ENCODE peak calls at places on chromosomes 7 and 10, in eight cellular contexts. L is fibroblast of lung, D is OCI-LY7, J is A549, M is MM.1S, N is IMR-90, W is mesenchymal stem cell, O is PC-9. A is an unnamed sample.

GRCh38 chr10:132549416-132549815 is 11.8 kb downstream of the INPP5A start:
- DNase-seq in J (no peak), N (no peak), O (no peak), D (no peak), L (no peak), W (no peak), M (no peak), A (no peak)

GRCh38 chr10:1754506-1755177 is 17.3 kb upstream of the ADARB2 start:
- DNase-seq in D (no peak), W (no peak), J (no peak), O (no peak), L (no peak), N (no peak), M (no peak), A (no peak)

GRCh38 chr10:132961-133898 is 2.0 kb upstream of the ZMYND11 start:
- DNase-seq in N (peak; percentile 74), O (no peak), L (peak; percentile 55), W (peak; percentile 59), D (no peak), M (no peak), J (no peak), A (peak; percentile 89)

GRCh38 chr10:50554995-50555568 is 68.7 kb downstream of the SGMS1 start:
- DNase-seq in N (peak; percentile 67), J (no peak), O (no peak), W (no peak), M (peak; percentile 19), D (peak; percentile 42), L (peak; percentile 57), A (peak; percentile 55)

GRCh38 chr7:67918158-67918557 is 921.5 kb downstream of the TYW1 start:
- DNase-seq in M (peak; percentile 33), L (no peak), N (no peak), O (no peak), W (no peak), D (peak; percentile 85), J (peak; percentile 26), A (no peak)

GRCh38 chr10:98259606-98260319 is 8.2 kb downstream of the LOXL4 start:
- DNase-seq in L (peak; percentile 24), N (peak; percentile 36), M (no peak), W (peak; percentile 61), D (no peak), J (no peak), O (no peak), A (no peak)

GRCh38 chr7:75928600-75928939 is 13.6 kb downstream of the POR start:
- DNase-seq in M (no peak), O (no peak), N (no peak), J (no peak), W (no peak), L (no peak), D (no peak), A (no peak)

GRCh38 chr10:60197206-60197605 is 192.5 kb downstream of the ANK3 start:
- DNase-seq in O (no peak), N (no peak), L (no peak), W (no peak), J (no peak), D (no peak), M (no peak), A (no peak)

GRCh38 chr10:30963994-30964930 is 67.4 kb downstream of the ZNF438 start:
- DNase-seq in M (no peak), O (no peak), W (no peak), N (no peak), J (no peak), L (no peak), D (no peak), A (no peak)
- H3K4me2 ChIP-seq in M (no peak overlapping the region), O (no peak overlapping the region), W (no peak overlapping the region), N (no peak overlapping the region), J (no peak overlapping the region), L (no peak overlapping the region), D (no peak overlapping the region), A (no peak overlapping the region)

DNA sequence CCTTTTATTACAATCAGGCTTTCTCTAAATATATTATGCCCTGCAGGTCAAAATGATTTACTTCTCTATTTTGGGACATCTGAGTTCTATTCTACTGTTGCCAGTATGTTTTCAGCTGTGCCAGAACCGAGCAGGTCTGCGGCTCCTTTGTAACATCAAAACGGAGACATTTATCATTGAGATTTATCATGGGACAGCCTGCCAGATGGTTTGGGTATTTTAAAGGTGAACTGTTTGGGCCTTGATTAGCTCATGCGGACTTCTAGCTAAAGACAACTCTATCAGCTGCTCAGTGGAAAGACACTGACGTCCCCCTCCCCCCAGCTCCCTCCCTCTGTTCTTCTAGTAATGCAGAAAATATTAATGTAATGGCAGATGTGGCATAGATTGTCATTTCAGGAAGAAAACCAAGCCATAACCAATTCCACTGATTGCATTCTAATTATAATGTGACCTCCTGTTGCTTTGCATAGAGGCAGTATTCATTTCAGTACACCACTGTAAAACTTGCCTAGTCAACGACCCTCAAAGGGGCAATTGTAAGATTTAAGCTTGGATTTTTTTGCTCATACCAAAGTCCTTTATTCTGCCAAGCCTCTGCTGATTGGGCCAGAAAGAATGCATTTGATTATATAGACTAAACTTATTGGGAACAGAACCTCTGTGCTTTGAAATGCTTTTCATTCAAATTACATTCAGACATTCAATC is 966.7 kb downstream of the LRMDA start:
- DNase-seq in W (no peak), L (no peak), D (no peak), O (no peak), M (no peak), J (no peak), N (no peak), A (peak; percentile 90)
- H3K4me2 ChIP-seq in W (no peak overlapping the region), L (no peak overlapping the region), D (no peak overlapping the region), O (no peak overlapping the region), M (no peak overlapping the region), J (no peak overlapping the region), N (no peak overlapping the region), A (peak overlapping the region; percentile 58)

GRCh38 chr7:84412161-84412969 is 217.8 kb upstream of the SEMA3A start:
- DNase-seq in J (peak; percentile 49), N (peak; percentile 99), O (peak; percentile 44), D (no peak), M (no peak), L (peak; percentile 99), W (peak; percentile 94), A (peak; percentile 97)
- H3K4me2 ChIP-seq in J (peak overlapping the region; percentile 76), N (peak overlapping the region; percentile 78), O (peak overlapping the region; percentile 53), D (no peak overlapping the region), M (no peak overlapping the region), L (peak overlapping the region; percentile 89), W (no peak overlapping the region), A (peak overlapping the region; percentile 73)

DNA sequence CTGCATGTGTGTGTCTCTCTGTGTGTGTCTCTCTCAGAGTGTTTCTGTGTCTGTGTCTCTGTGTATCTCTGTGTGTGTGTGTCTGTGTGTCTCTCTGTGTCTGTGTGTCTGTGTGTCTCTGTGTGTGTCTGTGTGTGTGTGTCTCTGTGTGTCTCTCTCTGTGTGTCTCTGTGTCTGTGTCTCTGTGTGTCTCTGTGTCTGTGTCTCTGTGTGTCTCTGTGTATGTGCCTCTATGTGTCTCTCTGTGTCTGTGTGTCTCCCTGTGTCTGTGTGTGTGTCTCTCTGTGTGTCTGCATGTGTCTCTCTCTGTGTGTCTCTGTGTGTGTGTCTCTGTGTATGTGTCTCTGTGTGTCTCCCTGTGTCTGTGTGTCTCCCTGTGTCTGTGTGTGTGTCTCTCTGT is 44.8 kb upstream of the C10orf71 start:
- DNase-seq in N (no peak), J (no peak), W (no peak), O (no peak), M (no peak), D (no peak), L (no peak), A (no peak)
- H3K4me2 ChIP-seq in N (no peak overlapping the region), J (no peak overlapping the region), W (no peak overlapping the region), O (no peak overlapping the region), M (no peak overlapping the region), D (no peak overlapping the region), L (no peak overlapping the region), A (no peak overlapping the region)

DNA sequence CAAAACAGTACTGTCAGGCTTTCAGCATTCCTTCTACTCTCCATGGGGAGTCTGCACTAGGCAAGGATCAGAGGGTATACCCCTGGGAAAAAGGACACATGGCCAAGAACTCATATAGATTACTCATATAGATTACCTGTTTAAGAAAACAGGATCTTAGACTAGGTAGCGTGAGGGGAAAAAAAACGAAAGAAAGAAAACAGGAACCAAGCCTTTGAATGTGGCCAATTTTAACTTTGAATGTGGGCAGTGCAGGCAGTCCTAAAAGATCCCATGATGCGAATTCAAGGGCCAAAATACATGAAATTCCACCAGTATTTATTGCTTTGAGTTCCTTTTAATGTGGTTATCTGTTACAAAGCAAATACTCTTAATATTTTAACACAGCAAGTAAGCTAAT is 108.6 kb upstream of the TAC1 start:
- DNase-seq in J (no peak), D (no peak), O (no peak), M (no peak), L (no peak), N (no peak), W (no peak), A (no peak)
- H3K4me2 ChIP-seq in J (no peak overlapping the region), D (no peak overlapping the region), O (no peak overlapping the region), M (no peak overlapping the region), L (no peak overlapping the region), N (no peak overlapping the region), W (no peak overlapping the region), A (no peak overlapping the region)

GRCh38 chr10:32112055-32112454 is 55.8 kb upstream of the KIF5B start:
- DNase-seq in O (peak; percentile 30), W (peak; percentile 25), D (no peak), N (peak; percentile 64), L (peak; percentile 83), J (no peak), M (no peak), A (peak; percentile 67)
- H3K4me2 ChIP-seq in O (peak overlapping the region; percentile 39), W (no peak overlapping the region), D (no peak overlapping the region), N (no peak overlapping the region), L (peak overlapping the region; percentile 59), J (peak overlapping the region; percentile 30), M (no peak overlapping the region), A (peak overlapping the region; percentile 2)

DNA sequence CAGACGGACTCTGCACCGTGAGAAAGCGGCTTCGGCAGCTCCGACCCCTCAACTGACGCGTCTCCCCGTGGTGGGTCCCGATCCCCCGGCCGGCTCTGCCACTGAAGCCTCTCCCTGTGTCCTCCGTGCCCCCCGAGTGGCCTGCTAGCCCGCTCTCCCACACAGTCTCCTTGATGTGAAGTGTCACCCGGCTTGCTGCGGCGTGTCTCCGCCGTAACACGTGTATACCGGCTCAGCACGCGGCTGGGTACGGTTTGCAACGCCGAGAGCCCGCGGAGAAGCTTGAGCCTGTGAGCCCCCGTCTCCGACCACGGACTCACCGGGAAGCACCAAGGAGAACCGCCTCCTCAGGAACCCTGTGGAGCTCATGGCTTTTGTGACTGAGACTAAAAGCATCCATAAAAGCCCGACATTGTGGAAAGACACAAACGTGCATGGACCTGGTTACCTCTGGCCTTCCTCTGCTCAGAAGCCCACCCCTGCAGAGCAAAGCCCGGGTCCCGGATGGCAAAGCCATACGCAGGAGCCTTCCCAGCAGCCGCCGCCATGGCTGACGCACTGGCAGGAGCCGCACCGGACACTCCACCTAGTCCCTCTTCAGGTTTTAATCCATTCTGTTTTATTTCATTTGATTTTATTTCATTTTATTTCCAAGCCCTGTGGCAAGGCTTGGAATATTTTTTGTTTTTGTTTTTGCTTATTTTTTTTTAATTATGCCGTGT is 17.0 kb downstream of the PTPRN2 start:
- DNase-seq in O (no peak), J (no peak), M (no peak), L (no peak), D (no peak), N (no peak), W (no peak), A (no peak)
- H3K4me2 ChIP-seq in O (no peak overlapping the region), J (no peak overlapping the region), M (no peak overlapping the region), L (no peak overlapping the region), D (no peak overlapping the region), N (no peak overlapping the region), W (no peak overlapping the region), A (no peak overlapping the region)